ENCODE peak calls at places on chromosomes 16 and 17, in nine cellular contexts. One of them, this sample, is unnamed.

GRCh38 chr16:87457051-87457611 is 35.7 kb downstream of the ZCCHC14 start:
- DNase-seq in HCT116: no peak
- DNase-seq in pancreas: no peak
- DNase-seq in SK-N-SH: peak
- DNase-seq in aorta: no peak
- DNase-seq in heart right ventricle: no peak
- DNase-seq in hepatocyte: peak
- DNase-seq in GM23248: peak
- DNase-seq in colonic mucosa: no peak
- DNase-seq in this sample: no peak

GRCh38 chr16:17802566-17802965 is 331.8 kb upstream of the XYLT1 start:
- DNase-seq in aorta: no peak
- DNase-seq in SK-N-SH: no peak
- DNase-seq in HCT116: no peak
- DNase-seq in GM23248: no peak
- DNase-seq in hepatocyte: no peak
- DNase-seq in pancreas: no peak
- DNase-seq in colonic mucosa: no peak
- DNase-seq in heart right ventricle: no peak
- DNase-seq in this sample: no peak

GRCh38 chr17:77319211-77320031 is 178.7 kb downstream of the SEC14L1 start:
- DNase-seq in pancreas: peak
- DNase-seq in hepatocyte: peak
- DNase-seq in colonic mucosa: peak
- DNase-seq in GM23248: peak
- DNase-seq in SK-N-SH: peak
- DNase-seq in HCT116: peak
- DNase-seq in aorta: peak
- DNase-seq in heart right ventricle: peak
- DNase-seq in this sample: peak

GRCh38 chr16:66952430-66953139 is 8.5 kb upstream of the CES3 start:
- DNase-seq in GM23248: no peak
- DNase-seq in pancreas: no peak
- DNase-seq in aorta: no peak
- DNase-seq in SK-N-SH: no peak
- DNase-seq in hepatocyte: no peak
- DNase-seq in heart right ventricle: no peak
- DNase-seq in HCT116: no peak
- DNase-seq in colonic mucosa: no peak
- DNase-seq in this sample: no peak

GRCh38 chr17:12842936-12843335 is 53.6 kb downstream of the ARHGAP44 start:
- DNase-seq in aorta: no peak
- DNase-seq in colonic mucosa: no peak
- DNase-seq in HCT116: no peak
- DNase-seq in pancreas: no peak
- DNase-seq in hepatocyte: no peak
- DNase-seq in heart right ventricle: no peak
- DNase-seq in SK-N-SH: no peak
- DNase-seq in GM23248: no peak
- DNase-seq in this sample: no peak

GRCh38 chr17:77002103-77003045 is 134.2 kb downstream of the MGAT5B start:
- DNase-seq in heart right ventricle: no peak
- DNase-seq in aorta: no peak
- DNase-seq in GM23248: peak
- DNase-seq in pancreas: no peak
- DNase-seq in HCT116: peak
- DNase-seq in SK-N-SH: peak
- DNase-seq in colonic mucosa: no peak
- DNase-seq in hepatocyte: peak
- DNase-seq in this sample: no peak

GRCh38 chr16:56068816-56069215 is 122.5 kb upstream of the GNAO1 start:
- DNase-seq in hepatocyte: no peak
- DNase-seq in heart right ventricle: no peak
- DNase-seq in pancreas: no peak
- DNase-seq in HCT116: no peak
- DNase-seq in SK-N-SH: no peak
- DNase-seq in colonic mucosa: no peak
- DNase-seq in GM23248: no peak
- DNase-seq in aorta: no peak
- DNase-seq in this sample: no peak

GRCh38 chr17:44865231-44865660 is 17.6 kb downstream of the HIGD1B start:
- DNase-seq in heart right ventricle: peak
- DNase-seq in hepatocyte: peak
- DNase-seq in GM23248: peak
- DNase-seq in aorta: peak
- DNase-seq in SK-N-SH: peak
- DNase-seq in HCT116: peak
- DNase-seq in colonic mucosa: peak
- DNase-seq in pancreas: peak
- DNase-seq in this sample: peak

GRCh38 chr16:1244881-1245280 is 4.4 kb downstream of the TPSAB1 start:
- DNase-seq in hepatocyte: no peak
- DNase-seq in SK-N-SH: no peak
- DNase-seq in heart right ventricle: no peak
- DNase-seq in aorta: no peak
- DNase-seq in pancreas: no peak
- DNase-seq in colonic mucosa: no peak
- DNase-seq in GM23248: no peak
- DNase-seq in HCT116: no peak
- DNase-seq in this sample: no peak

GRCh38 chr17:20156196-20157077 is 147.3 kb downstream of the SPECC1 start:
- DNase-seq in aorta: peak
- DNase-seq in colonic mucosa: peak
- DNase-seq in heart right ventricle: no peak
- DNase-seq in HCT116: peak
- DNase-seq in GM23248: peak
- DNase-seq in SK-N-SH: peak
- DNase-seq in hepatocyte: peak
- DNase-seq in pancreas: peak
- DNase-seq in this sample: peak

DNA sequence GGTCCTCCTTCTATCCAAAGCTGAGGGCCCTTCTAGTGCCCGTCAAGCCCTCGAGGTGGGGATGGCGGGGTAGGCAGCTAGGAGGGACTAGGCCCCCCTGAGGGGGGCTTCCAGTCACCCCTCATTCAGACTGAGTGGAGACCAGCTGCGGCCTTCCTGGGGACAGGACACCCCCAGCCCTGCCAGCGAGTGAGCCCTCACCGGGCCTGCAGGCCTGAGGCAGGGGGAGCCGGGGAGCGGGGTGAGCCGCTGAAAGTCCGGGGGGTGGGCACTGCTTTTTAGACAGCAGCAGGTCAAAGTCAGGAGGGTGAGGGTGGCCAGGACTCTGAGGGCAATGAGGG is 8.7 kb upstream of the KREMEN2 start:
- DNase-seq in pancreas: no peak
- DNase-seq in HCT116: no peak
- DNase-seq in colonic mucosa: no peak
- DNase-seq in GM23248: no peak
- DNase-seq in aorta: no peak
- DNase-seq in hepatocyte: no peak
- DNase-seq in SK-N-SH: no peak
- DNase-seq in heart right ventricle: no peak
- DNase-seq in this sample: no peak
- H3K27ac ChIP-seq in pancreas: no peak
- H3K27ac ChIP-seq in HCT116: no peak
- H3K27ac ChIP-seq in colonic mucosa: peak
- H3K27ac ChIP-seq in GM23248: no peak
- H3K27ac ChIP-seq in aorta: no peak
- H3K27ac ChIP-seq in hepatocyte: no peak
- H3K27ac ChIP-seq in SK-N-SH: no peak
- H3K27ac ChIP-seq in heart right ventricle: no peak
- H3K27ac ChIP-seq in this sample: no peak

GRCh38 chr16:2883027-2883846 is at the start of gene FLYWCH2:
- DNase-seq in pancreas: peak
- DNase-seq in aorta: peak
- DNase-seq in GM23248: peak
- DNase-seq in colonic mucosa: peak
- DNase-seq in hepatocyte: peak
- DNase-seq in HCT116: peak
- DNase-seq in heart right ventricle: peak
- DNase-seq in SK-N-SH: peak
- DNase-seq in this sample: peak
- H3K27ac ChIP-seq in pancreas: peak
- H3K27ac ChIP-seq in aorta: peak
- H3K27ac ChIP-seq in GM23248: peak
- H3K27ac ChIP-seq in colonic mucosa: peak
- H3K27ac ChIP-seq in hepatocyte: peak
- H3K27ac ChIP-seq in HCT116: peak
- H3K27ac ChIP-seq in heart right ventricle: peak
- H3K27ac ChIP-seq in SK-N-SH: peak
- H3K27ac ChIP-seq in this sample: peak

GRCh38 chr16:27246439-27246838 is 22.1 kb downstream of the NSMCE1 start:
- DNase-seq in heart right ventricle: no peak
- DNase-seq in SK-N-SH: no peak
- DNase-seq in pancreas: no peak
- DNase-seq in aorta: no peak
- DNase-seq in HCT116: no peak
- DNase-seq in colonic mucosa: no peak
- DNase-seq in GM23248: no peak
- DNase-seq in hepatocyte: no peak
- DNase-seq in this sample: no peak
- H3K27ac ChIP-seq in heart right ventricle: peak
- H3K27ac ChIP-seq in SK-N-SH: no peak
- H3K27ac ChIP-seq in pancreas: no peak
- H3K27ac ChIP-seq in aorta: peak
- H3K27ac ChIP-seq in HCT116: no peak
- H3K27ac ChIP-seq in colonic mucosa: no peak
- H3K27ac ChIP-seq in GM23248: peak
- H3K27ac ChIP-seq in hepatocyte: no peak
- H3K27ac ChIP-seq in this sample: no peak

GRCh38 chr16:57809276-57809793 is 7.0 kb upstream of the KIFC3 start:
- DNase-seq in aorta: no peak
- DNase-seq in heart right ventricle: no peak
- DNase-seq in GM23248: no peak
- DNase-seq in pancreas: no peak
- DNase-seq in colonic mucosa: no peak
- DNase-seq in HCT116: no peak
- DNase-seq in SK-N-SH: no peak
- DNase-seq in hepatocyte: no peak
- DNase-seq in this sample: no peak

GRCh38 chr16:57807968-57808528 is 5.8 kb upstream of the KIFC3 start:
- DNase-seq in hepatocyte: peak
- DNase-seq in heart right ventricle: peak
- DNase-seq in aorta: peak
- DNase-seq in SK-N-SH: peak
- DNase-seq in colonic mucosa: peak
- DNase-seq in GM23248: peak
- DNase-seq in HCT116: peak
- DNase-seq in pancreas: peak
- DNase-seq in this sample: peak

GRCh38 chr16:57809843-57810196 is 7.5 kb upstream of the KIFC3 start:
- DNase-seq in hepatocyte: no peak
- DNase-seq in HCT116: no peak
- DNase-seq in heart right ventricle: no peak
- DNase-seq in SK-N-SH: no peak
- DNase-seq in aorta: no peak
- DNase-seq in GM23248: no peak
- DNase-seq in pancreas: no peak
- DNase-seq in colonic mucosa: no peak
- DNase-seq in this sample: no peak

GRCh38 chr16:57807252-57807967 is 5.1 kb upstream of the KIFC3 start:
- DNase-seq in pancreas: no peak
- DNase-seq in aorta: no peak
- DNase-seq in hepatocyte: no peak
- DNase-seq in heart right ventricle: no peak
- DNase-seq in colonic mucosa: no peak
- DNase-seq in GM23248: peak
- DNase-seq in SK-N-SH: no peak
- DNase-seq in HCT116: no peak
- DNase-seq in this sample: no peak

DNA sequence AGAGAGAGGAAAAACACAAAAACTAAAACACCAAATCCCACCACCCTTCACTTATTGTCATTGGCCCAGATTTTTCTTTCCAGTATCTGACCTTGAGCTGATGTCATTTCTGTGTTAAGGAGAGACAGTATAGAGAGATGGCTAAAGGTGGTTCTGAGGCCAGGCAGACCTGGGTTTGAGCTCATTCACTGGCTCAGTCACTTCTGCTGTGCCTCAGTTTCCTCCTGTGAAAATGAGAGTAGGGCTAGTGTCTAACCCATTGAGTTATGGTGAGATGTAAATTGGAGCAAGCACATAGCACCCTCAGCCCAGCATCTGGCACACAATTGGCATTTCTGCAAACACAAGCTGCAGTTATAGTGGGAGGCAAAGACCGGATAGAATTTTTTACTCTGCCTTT is 6.3 kb upstream of the KIFC3 start:
- DNase-seq in hepatocyte: no peak
- DNase-seq in HCT116: no peak
- DNase-seq in colonic mucosa: no peak
- DNase-seq in SK-N-SH: no peak
- DNase-seq in aorta: no peak
- DNase-seq in heart right ventricle: no peak
- DNase-seq in pancreas: no peak
- DNase-seq in GM23248: no peak
- DNase-seq in this sample: no peak
- H3K27ac ChIP-seq in hepatocyte: peak
- H3K27ac ChIP-seq in HCT116: no peak
- H3K27ac ChIP-seq in colonic mucosa: no peak
- H3K27ac ChIP-seq in SK-N-SH: no peak
- H3K27ac ChIP-seq in aorta: no peak
- H3K27ac ChIP-seq in heart right ventricle: no peak
- H3K27ac ChIP-seq in pancreas: peak
- H3K27ac ChIP-seq in GM23248: peak
- H3K27ac ChIP-seq in this sample: no peak

GRCh38 chr16:51003850-51004566 is 147.1 kb downstream of the SALL1 start:
- DNase-seq in SK-N-SH: no peak
- DNase-seq in heart right ventricle: no peak
- DNase-seq in GM23248: no peak
- DNase-seq in hepatocyte: no peak
- DNase-seq in aorta: no peak
- DNase-seq in colonic mucosa: no peak
- DNase-seq in pancreas: peak
- DNase-seq in HCT116: no peak
- DNase-seq in this sample: no peak
- H3K27ac ChIP-seq in SK-N-SH: no peak
- H3K27ac ChIP-seq in heart right ventricle: no peak
- H3K27ac ChIP-seq in GM23248: no peak
- H3K27ac ChIP-seq in hepatocyte: no peak
- H3K27ac ChIP-seq in aorta: no peak
- H3K27ac ChIP-seq in colonic mucosa: no peak
- H3K27ac ChIP-seq in pancreas: peak
- H3K27ac ChIP-seq in HCT116: no peak
- H3K27ac ChIP-seq in this sample: no peak